ENCODE peak calls at places on chromosome 18, in ten cellular contexts. I, G, N, H, J, B, Z, E, X and C are unnamed samples.
A peak's percentile ranks its signal among the peaks of the same experiment; 100 is the strongest.

GRCh38 chr18:57438669-57439616 is 3.8 kb downstream of the ONECUT2 start:
- DNase-seq in B (no peak), X (no peak), E (no peak), Z (no peak), G (no peak), H (no peak), N (no peak), J (no peak), I (no peak), C (no peak)

GRCh38 chr18:29169599-29169998 is 992.7 kb upstream of the CDH2 start:
- DNase-seq in I (no peak), E (no peak), Z (no peak), G (no peak), X (no peak), B (no peak), J (no peak), H (no peak), N (no peak), C (no peak)

GRCh38 chr18:55421612-55422381 is 166.2 kb downstream of the TCF4 start:
- DNase-seq in X (no peak), J (no peak), N (peak; percentile 73), G (no peak), E (no peak), B (no peak), H (no peak), Z (no peak), I (peak; percentile 29), C (no peak)

GRCh38 chr18:7728297-7728696 is 161.2 kb downstream of the PTPRM start:
- DNase-seq in E (no peak), I (no peak), X (no peak), B (no peak), H (no peak), N (no peak), G (no peak), Z (no peak), J (peak; percentile 39), C (peak; percentile 20)

GRCh38 chr18:31274915-31275314 is 43.0 kb upstream of the DSG1 start:
- DNase-seq in H (peak; percentile 74), E (peak; percentile 59), G (no peak), Z (peak; percentile 66), B (peak; percentile 66), N (peak; percentile 52), X (no peak), J (no peak), I (peak; percentile 65), C (no peak)

GRCh38 chr18:58091099-58091611 is 47.1 kb downstream of the NEDD4L start:
- DNase-seq in I (no peak), N (no peak), X (no peak), J (no peak), H (no peak), G (peak; percentile 73), Z (no peak), E (no peak), B (peak; percentile 4), C (no peak)

GRCh38 chr18:57497372-57498294 is 62.5 kb downstream of the ONECUT2 start:
- DNase-seq in G (no peak), N (no peak), J (no peak), H (peak; percentile 1), Z (no peak), X (peak; percentile 59), I (no peak), B (no peak), E (no peak), C (no peak)

GRCh38 chr18:75358928-75359327 is 68.6 kb downstream of the SMIM21 start:
- DNase-seq in X (no peak), J (no peak), Z (no peak), G (no peak), I (no peak), H (no peak), E (no peak), N (no peak), B (no peak), C (no peak)

GRCh38 chr18:50089702-50090101 is 105.2 kb downstream of the MYO5B start:
- DNase-seq in N (no peak), H (no peak), B (no peak), J (no peak), E (no peak), G (no peak), Z (no peak), I (no peak), X (no peak), C (no peak)

GRCh38 chr18:62634471-62634870 is 80.9 kb upstream of the PHLPP1 start:
- DNase-seq in I (no peak), J (no peak), G (no peak), B (no peak), H (no peak), Z (no peak), X (no peak), N (no peak), E (no peak), C (peak; percentile 33)

GRCh38 chr18:78704960-78705600 is 274.5 kb upstream of the SALL3 start:
- DNase-seq in X (no peak), B (no peak), G (no peak), H (no peak), Z (no peak), I (no peak), N (no peak), E (no peak), J (no peak), C (no peak)

GRCh38 chr18:77103991-77104521 is 28.5 kb downstream of the MBP start:
- DNase-seq in E (no peak), N (peak; percentile 15), B (no peak), G (no peak), X (no peak), H (peak; percentile 72), J (no peak), I (no peak), Z (no peak), C (no peak)

DNA sequence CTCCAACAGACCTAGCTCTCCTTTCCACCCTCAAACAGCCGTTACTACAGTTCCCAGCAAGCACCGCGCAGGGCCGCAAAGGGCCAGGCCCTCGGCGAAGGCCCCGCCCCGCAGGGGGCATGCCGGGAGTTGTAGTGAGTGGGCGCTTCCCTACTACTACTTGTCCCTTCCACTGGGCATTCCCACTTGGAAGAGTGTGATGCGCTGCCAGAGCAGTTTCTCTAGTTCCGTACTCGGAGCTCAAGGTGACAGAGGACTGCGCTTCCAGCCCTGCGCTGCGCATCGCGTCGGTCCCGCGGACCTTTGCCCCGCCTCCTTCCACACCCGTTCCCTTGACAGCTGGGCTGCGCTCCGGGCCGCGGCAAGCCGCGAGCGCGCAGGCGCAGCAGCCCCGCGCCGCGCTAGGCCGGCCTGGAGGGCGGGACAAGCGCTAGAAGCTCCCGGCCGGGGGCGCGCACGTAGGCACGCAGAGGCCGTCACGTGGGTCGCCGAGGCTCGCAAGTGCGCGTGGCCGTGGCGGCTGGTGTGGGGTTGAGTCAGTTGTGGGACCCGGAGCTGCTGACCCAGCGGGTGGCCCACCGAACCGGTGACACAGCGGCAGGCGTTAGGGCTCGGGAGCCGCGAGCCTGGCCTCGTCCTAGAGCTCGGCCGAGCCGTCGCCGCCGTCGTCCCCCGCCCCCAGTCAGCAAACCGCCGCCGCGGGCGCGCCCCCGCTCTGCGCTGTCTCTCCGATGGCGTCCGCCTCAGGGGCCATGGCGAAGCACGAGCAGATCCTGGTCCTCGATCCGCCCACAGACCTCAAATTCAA is at the start of gene VAPA:
- DNase-seq in H (peak; percentile 98), Z (peak; percentile 98), I (peak; percentile 93), J (peak; percentile 87), X (peak; percentile 99), N (peak; percentile 92), G (peak; percentile 98), B (peak; percentile 90), E (peak; percentile 98), C (peak; percentile 78)
- H3K4me3 ChIP-seq in H (peak within 1 kb of the TSS; percentile 89), Z (peak within 1 kb of the TSS; percentile 90), I (peak within 1 kb of the TSS; percentile 92), J (peak within 1 kb of the TSS; percentile 89), X (peak within 1 kb of the TSS; percentile 65), N (peak within 1 kb of the TSS; percentile 100), G (peak within 1 kb of the TSS; percentile 88), B (peak within 1 kb of the TSS; percentile 64), E (peak within 1 kb of the TSS; percentile 90), C (peak within 1 kb of the TSS; percentile 83)

DNA sequence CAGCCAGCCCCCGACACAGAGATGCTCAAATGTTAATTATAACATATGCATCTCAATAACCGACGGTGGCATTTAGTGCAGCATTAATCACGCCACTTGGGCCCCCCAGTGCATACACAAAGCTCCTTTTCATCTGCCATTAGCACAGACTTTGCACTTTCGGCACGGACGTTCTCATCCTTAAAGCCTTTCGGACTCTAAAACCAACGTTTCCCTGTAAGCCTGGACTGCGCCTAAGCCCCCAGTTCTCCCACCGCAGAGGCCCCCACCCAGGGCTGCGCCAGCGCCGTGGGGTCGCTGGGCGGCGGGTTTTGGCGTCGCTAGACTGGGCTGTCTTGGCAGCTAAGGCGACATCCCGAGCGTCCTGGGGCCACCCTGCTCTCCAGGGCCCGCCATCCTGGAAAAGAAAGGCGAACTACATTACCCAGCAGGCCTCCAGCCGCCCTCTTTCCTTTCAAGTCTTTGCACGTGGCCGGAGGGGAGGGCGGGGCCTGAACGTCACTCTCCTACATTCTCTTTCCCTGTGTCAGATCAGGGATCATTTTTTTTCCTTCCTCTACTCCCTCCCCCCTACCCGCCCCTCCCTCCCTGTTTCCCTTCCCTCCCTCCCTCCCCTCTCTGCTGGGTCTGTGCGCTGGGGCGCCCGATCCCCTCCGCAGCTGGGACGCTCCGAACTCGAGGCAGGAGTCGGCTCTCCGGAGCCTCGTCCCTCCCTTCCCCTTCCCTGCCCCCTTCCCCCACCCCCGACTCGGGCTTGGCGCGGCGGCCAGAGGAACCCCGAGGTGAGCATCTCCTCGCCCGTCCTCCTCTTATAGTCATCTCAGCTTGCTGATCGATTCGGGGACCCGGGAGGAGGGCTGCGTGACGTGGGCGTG is at the start of gene CTIF:
- DNase-seq in Z (peak; percentile 96), E (peak; percentile 97), B (peak; percentile 91), G (peak; percentile 82), I (peak; percentile 97), J (peak; percentile 93), X (peak; percentile 98), N (peak; percentile 99), H (peak; percentile 98), C (peak; percentile 89)
- TF ChIP-seq CTCF in Z (no peak), E (no peak), B (no peak), G (no peak), I (no peak), J (no peak), X (no peak), N (no peak), H (no peak), C (no peak)

GRCh38 chr18:35077937-35078336 is 36.7 kb downstream of the MAPRE2 start:
- DNase-seq in H (peak; percentile 21), X (no peak), N (no peak), Z (no peak), E (no peak), B (no peak), I (no peak), J (no peak), G (no peak), C (no peak)
- H3K4me3 ChIP-seq in H (no peak overlapping the region), X (no peak overlapping the region), N (no peak overlapping the region), Z (no peak overlapping the region), E (no peak overlapping the region), B (no peak overlapping the region), I (no peak overlapping the region), J (no peak overlapping the region), G (no peak overlapping the region), C (no peak overlapping the region)

GRCh38 chr18:67456691-67457090 is 59.8 kb downstream of the DSEL start:
- DNase-seq in J (no peak), G (no peak), B (no peak), X (no peak), N (no peak), I (no peak), E (no peak), Z (no peak), H (peak; percentile 29), C (no peak)
- TF ChIP-seq CTCF in J (no peak), G (no peak), B (no peak), X (no peak), N (no peak), I (no peak), E (no peak), Z (no peak), H (peak; percentile 38), C (no peak)

GRCh38 chr18:8889479-8889878 is 184.1 kb downstream of the MTCL1 start:
- DNase-seq in B (no peak), H (peak; percentile 73), Z (no peak), I (no peak), J (no peak), E (no peak), N (no peak), X (no peak), G (no peak), C (no peak)
- H3K4me3 ChIP-seq in B (no peak overlapping the region), H (no peak overlapping the region), Z (no peak overlapping the region), I (no peak overlapping the region), J (no peak overlapping the region), E (no peak overlapping the region), N (no peak overlapping the region), X (no peak overlapping the region), G (no peak overlapping the region), C (no peak overlapping the region)